ENCODE peak calls at places on chromosomes 2 and 18, in four cellular contexts. Y, D, Z and V are unnamed samples. For H3K4me1, the result is how much of the 10 kb centered on the place peaks cover.

GRCh38 chr2:200662727-200663126 is 76.9 kb downstream of the AOX1 start:
- DNase-seq in D (no peak), Z (no peak), Y (peak), V (no peak)

GRCh38 chr18:32919799-32920198 is 147.0 kb upstream of the KLHL14 start:
- DNase-seq in Y (peak), Z (peak), D (peak), V (no peak)

GRCh38 chr2:241373449-241373848 is 17.4 kb downstream of the FARP2 start:
- DNase-seq in Y (no peak), D (no peak), Z (no peak), V (no peak)

GRCh38 chr2:127722807-127723206 is 21.5 kb downstream of the SFT2D3 start:
- DNase-seq in D (no peak), Y (no peak), Z (no peak), V (no peak)

GRCh38 chr18:46759885-46760284 is 3.0 kb upstream of the ST8SIA5 start:
- DNase-seq in Z (no peak), D (no peak), Y (no peak), V (no peak)

GRCh38 chr2:63679252-63679850 is 90.6 kb downstream of the MDH1 start:
- DNase-seq in Z (no peak), D (no peak), Y (no peak), V (no peak)

GRCh38 chr2:178859760-178860159 is 52.5 kb upstream of the TTN start:
- DNase-seq in Z (no peak), D (no peak), Y (no peak), V (no peak)

GRCh38 chr18:72504866-72505265 is 39.3 kb downstream of the CBLN2 start:
- DNase-seq in D (no peak), Y (no peak), Z (no peak), V (no peak)

GRCh38 chr2:27291865-27292264 is 9.6 kb downstream of the TRIM54 start:
- DNase-seq in Z (no peak), D (peak), Y (no peak), V (no peak)

GRCh38 chr2:240170354-240170735 is 29.9 kb upstream of the OTOS start:
- DNase-seq in Y (peak), Z (no peak), D (peak), V (peak)

GRCh38 chr2:237694423-237695194 is 67.2 kb downstream of the LRRFIP1 start:
- DNase-seq in Z (peak), Y (no peak), D (no peak), V (peak)

GRCh38 chr2:58131191-58132011 is 84.8 kb downstream of the VRK2 start:
- DNase-seq in Y (peak), D (no peak), Z (no peak), V (no peak)

GRCh38 chr2:66569974-66570373 is 135.0 kb downstream of the MEIS1 start:
- DNase-seq in D (no peak), Y (peak), Z (no peak), V (no peak)

DNA sequence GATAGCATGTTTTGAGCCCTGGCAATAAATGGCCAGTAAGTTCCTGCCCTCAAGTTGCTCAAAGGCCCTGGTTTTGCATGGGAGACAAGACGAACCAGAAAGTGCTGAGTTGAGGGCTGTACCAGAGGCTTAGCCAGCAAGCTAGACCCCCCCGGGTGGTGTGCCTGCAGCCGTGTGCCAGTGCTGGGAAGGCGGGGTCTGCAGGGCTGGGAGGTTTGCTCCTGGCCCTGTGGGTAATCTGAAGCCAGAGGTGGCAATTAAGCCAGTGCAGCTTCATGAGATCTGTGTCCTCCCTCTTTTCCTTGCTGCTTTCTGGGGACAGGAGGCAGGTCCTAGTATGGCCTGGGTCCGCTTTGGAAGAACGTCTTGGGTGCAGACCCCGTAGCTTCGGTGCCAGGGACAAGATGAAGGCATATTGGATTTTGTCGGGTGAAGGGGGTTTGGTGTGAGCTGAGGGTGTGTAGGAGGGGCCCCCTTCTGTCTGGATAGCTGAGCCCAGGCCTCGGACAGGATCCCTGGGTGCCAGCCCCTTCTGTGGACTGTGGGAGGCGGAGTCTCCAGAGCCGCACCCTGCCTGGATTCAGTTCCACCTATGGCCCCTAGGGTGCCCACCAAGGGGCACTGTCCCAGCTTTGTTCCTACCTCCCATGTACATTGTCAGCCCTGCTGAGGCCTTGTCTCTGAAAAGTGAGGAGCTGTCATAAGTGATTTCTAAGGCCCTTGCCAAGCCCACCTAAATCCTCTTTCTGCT is 15.6 kb downstream of the ATOH8 start:
- DNase-seq in Y (no peak), D (peak), Z (no peak), V (no peak)
- H3K4me1 ChIP-seq in Y (under half), D (under half), Z (under half), V (under half)

GRCh38 chr2:20072436-20073158 is 21.2 kb upstream of the LAPTM4A start:
- DNase-seq in D (no peak), Y (no peak), Z (no peak), V (no peak)

GRCh38 chr2:20069756-20070155 is 18.3 kb upstream of the LAPTM4A start:
- DNase-seq in Y (no peak), Z (no peak), D (no peak), V (no peak)

GRCh38 chr2:20074001-20074648 is 22.7 kb upstream of the LAPTM4A start:
- DNase-seq in Z (no peak), Y (no peak), D (no peak), V (no peak)

GRCh38 chr2:20073462-20073861 is 22.0 kb upstream of the LAPTM4A start:
- DNase-seq in D (no peak), Y (no peak), Z (no peak), V (no peak)

DNA sequence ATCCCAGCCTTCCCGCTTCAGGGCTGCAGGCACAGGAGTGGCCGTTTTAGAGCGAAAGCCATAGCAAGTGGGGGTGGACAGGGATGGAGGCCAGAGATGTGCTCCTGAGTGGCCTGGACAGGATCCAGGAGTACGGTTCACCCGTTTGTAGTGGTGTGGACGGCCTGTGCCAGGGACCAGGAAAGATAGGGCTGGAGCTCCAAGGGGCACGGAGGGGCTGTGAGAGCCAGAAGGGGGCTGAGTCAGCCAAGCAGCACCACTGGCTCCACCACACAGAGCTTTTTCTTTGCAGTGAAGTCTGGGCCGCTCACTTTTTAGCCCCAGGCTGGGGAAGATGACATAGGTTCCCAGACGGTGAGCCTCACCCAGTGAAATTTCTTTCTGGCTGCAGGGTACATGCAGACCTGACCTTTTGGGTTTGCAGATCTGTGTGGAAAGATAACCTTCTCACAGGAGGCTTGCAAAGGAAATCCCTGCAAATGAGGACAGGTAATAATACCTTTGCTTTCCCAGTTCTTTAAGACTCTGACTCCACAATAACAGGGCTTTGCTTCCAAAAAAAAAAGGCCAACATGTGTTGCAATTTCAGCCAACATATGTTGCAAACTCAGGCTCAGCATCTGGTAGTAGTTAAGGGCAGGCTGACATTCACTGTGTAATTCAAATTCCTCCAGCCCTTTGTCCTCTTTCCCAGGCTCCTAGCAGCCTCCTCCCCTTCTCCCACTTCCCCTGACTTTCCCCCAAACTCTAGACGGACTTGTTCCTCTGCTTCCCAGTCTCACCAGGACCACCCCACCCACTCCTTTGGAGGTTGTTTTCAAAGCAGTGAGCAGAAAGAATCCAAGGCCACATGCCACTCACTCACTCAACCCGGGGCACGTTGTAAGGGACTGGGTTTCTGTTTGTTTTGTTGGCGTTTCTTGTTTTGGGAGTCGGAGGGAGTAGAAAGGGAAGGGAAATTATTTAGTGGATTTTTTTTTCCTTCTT is 20.3 kb upstream of the LAPTM4A start:
- DNase-seq in Z (no peak), Y (peak), D (peak), V (no peak)
- H3K9ac ChIP-seq in Z (no peak), Y (peak), D (no peak), V (no peak)

GRCh38 chr18:56831988-56832387 is 180.8 kb downstream of the WDR7 start:
- DNase-seq in D (peak), Y (peak), Z (no peak), V (no peak)
- H3K27ac ChIP-seq in D (no peak), Y (no peak), Z (no peak), V (no peak)

GRCh38 chr2:28648147-28648546 is 103.5 kb upstream of the PPP1CB start:
- DNase-seq in Z (no peak), Y (no peak), D (no peak), V (no peak)
- H3K4me1 ChIP-seq in Z (under half), Y (under half), D (under half), V (under half)

DNA sequence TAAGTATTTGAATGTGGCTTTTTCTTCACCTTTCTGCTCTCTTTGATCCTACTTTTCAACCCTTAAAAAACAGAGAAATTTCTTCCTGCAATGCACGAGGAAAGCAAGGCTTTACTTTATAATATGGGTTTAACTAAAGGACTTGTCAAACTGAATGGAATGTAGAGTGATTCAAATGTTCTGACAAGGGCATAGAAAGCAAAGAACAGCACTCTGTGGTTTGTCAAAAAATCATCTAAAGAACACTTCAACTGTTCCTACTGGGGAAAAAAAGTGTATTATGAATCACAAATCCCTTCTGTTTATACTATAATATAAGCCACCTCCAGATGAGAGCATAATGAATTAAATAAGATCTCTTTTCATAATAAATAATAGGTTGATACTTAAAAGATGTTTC is 45.0 kb upstream of the RIT2 start:
- DNase-seq in D (no peak), Y (peak), Z (no peak), V (no peak)
- H3K9ac ChIP-seq in D (no peak), Y (no peak), Z (no peak), V (no peak)

GRCh38 chr2:224712346-224712745 is 3.8 kb downstream of the CCDC195 start:
- DNase-seq in Z (no peak), D (no peak), Y (peak), V (no peak)

GRCh38 chr2:224711859-224712258 is 4.3 kb downstream of the CCDC195 start:
- DNase-seq in Z (no peak), D (no peak), Y (no peak), V (no peak)

GRCh38 chr2:224716201-224716600 is at the start of gene CCDC195:
- DNase-seq in D (no peak), Z (no peak), Y (no peak), V (no peak)

GRCh38 chr2:224722250-224722649 is 6.1 kb upstream of the CCDC195 start:
- DNase-seq in D (no peak), Z (no peak), Y (peak), V (no peak)

GRCh38 chr2:224716921-224717320 is 756 bp upstream of the CCDC195 start:
- DNase-seq in D (no peak), Y (no peak), Z (no peak), V (no peak)
- H3K27ac ChIP-seq in D (no peak), Y (no peak), Z (no peak), V (no peak)